ENCODE peak calls at places on chromosomes 4 and X, in five cellular contexts. Q is A549, R is H1, W is K562, M is HepG2. S is an unnamed sample.

GRCh38 chrX:78455901-78456300 is 128.5 kb upstream of the CYSLTR1 start:
- DNase-seq in W (no peak), Q (no peak), R (no peak), M (no peak), S (no peak)

GRCh38 chrX:68633981-68634380 is 13.5 kb upstream of the STARD8 start:
- DNase-seq in W (no peak), Q (no peak), M (no peak), R (no peak), S (no peak)

GRCh38 chr4:8281519-8282133 is 12.1 kb downstream of the HTRA3 start:
- DNase-seq in Q (no peak), R (no peak), M (no peak), W (no peak), S (no peak)

GRCh38 chrX:9728271-9728670 is 37.4 kb downstream of the GPR143 start:
- DNase-seq in M (no peak), W (no peak), R (no peak), Q (no peak), S (no peak)

GRCh38 chrX:68895339-68896250 is 66.8 kb downstream of the EFNB1 start:
- DNase-seq in W (peak; percentile 29), M (peak; percentile 3), R (no peak), Q (no peak), S (no peak)

GRCh38 chr4:123168812-123169211 is 227.8 kb upstream of the SPRY1 start:
- DNase-seq in Q (no peak), R (no peak), M (no peak), W (no peak), S (no peak)

GRCh38 chr4:150243932-150244331 is 165.7 kb downstream of the DCLK2 start:
- DNase-seq in R (no peak), M (no peak), W (no peak), Q (no peak), S (no peak)

GRCh38 chr4:133320576-133321170 is 171.6 kb downstream of the PCDH10 start:
- DNase-seq in M (peak; percentile 26), Q (peak; percentile 21), R (no peak), W (peak; percentile 12), S (no peak)

GRCh38 chrX:154019061-154019621 is 561 bp downstream of the IRAK1 start:
- DNase-seq in W (peak; percentile 55), Q (no peak), M (no peak), R (no peak), S (no peak)

DNA sequence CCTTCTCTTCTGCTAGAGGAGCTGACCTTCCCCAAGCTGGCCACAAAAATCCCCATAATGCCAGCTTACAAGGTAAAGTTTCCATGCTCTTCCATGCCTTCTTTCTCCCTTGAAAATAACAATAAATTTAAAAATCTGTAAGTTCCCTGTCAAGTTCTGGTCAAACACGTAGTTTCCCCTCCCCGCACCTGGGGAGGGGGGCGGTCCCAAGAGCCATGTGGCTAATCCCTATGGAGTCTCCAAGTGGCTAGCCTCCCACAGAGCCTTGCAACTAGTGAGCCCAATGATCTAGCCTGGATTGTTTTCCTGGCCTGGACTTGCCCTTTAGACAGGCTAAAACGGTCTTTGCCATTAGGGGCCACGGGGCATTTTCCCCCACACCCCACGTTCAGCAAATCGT is 2.1 kb upstream of the NRK start:
- DNase-seq in Q (no peak), R (no peak), M (no peak), W (no peak), S (no peak)
- TF ChIP-seq KDM1A in Q (no peak), R (no peak), M (no peak), W (no peak), S (no peak)

DNA sequence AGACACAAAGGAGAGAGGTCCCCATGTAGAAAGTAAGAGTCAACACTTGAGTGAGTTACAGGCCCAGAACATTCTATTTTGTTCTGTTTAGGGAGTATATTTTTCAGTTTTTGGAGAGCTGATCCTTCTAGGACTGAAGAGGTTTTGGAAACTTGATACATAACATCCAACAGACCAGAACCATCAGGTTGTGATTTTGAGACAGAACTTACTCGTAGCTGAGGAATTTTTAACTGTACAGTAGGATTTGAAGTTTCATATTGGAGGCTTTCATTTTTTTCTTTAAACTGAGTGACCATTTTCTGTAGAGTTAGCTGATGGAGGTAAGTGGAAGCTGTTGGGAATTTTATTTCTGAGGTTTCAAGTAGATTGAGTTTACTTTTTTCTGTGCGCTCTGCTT is 73.3 kb downstream of the NCAPG start:
- DNase-seq in W (no peak), M (no peak), R (no peak), Q (no peak), S (no peak)
- H3K4me2 ChIP-seq in W (no peak overlapping the region), M (no peak overlapping the region), R (no peak overlapping the region), Q (no peak overlapping the region), S (no peak overlapping the region)

GRCh38 chrX:28586891-28587635 is at the start of gene IL1RAPL1:
- DNase-seq in Q (peak; percentile 5), M (no peak), R (no peak), W (no peak), S (no peak)
- TF ChIP-seq KDM1A in Q (no peak), M (no peak), R (no peak), W (no peak), S (no peak)

DNA sequence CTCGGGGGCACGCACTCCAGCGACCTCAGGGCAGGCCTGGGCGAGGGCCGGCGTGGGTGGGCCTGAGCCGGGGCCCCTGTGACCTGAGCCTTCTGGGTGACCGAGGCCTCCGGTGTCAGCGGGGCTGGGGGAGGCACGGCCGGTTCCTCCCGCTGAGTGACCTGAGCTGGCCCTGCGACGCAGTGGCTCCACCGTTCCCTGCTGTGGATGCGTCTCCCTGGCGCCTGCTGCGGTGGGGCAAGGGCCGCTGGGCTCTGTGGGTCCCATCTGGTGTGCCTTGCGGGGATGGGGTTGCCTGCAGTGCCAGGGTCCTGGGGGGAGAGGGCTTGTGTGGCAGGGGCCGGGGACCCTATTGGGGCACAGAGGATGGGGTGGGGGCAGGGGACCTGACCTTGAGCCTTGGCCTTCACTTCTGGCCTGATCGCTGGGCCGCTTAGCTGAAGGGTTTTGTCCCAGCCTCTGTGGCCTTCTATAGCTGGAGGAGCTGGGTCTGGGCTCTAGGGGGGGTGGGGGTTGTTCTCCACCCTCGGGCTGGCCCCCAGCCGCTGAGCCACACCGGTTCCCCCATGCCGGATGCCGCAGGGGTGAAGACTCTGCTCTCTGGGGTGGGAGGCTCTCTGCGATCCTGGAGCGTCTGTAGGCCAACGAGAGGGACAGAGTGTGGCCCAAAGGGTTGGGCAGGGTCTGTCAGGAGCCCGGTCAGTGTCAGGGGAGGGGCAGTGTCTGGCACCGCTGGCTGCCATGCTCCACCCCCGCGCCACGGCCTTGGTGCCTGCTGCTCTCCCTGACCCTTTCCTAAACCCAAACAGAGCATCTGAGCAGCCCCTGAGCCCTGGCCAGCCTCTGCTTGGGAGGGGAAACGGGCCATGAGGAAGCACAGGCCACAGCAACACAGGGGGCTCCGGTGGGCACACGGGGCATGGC is 2.3 kb downstream of the NAT8L start:
- DNase-seq in W (no peak), Q (no peak), R (no peak), M (no peak), S (no peak)
- H3K4me2 ChIP-seq in W (no peak overlapping the region), Q (peak overlapping the region; percentile 91), R (peak overlapping the region; percentile 49), M (peak overlapping the region; percentile 63), S (no peak overlapping the region)